ENCODE peak calls at places on chromosomes 3 and 15, in ten cellular contexts. O is H4; L is BJ; B is stimulated activated effector memory CD8-positive, alpha-beta T cell treated with anti-CD3 and anti-CD28 coated beads, Interleukin-12 subunit alpha, Interleukin-12 subunit beta, amount 100 ng/mL, for 72 hours; T is RWPE1; U is WERI-Rb-1; F is progenitor cell of endocrine pancreas; E is memory B cell; Z is brain microvascular endothelial cell; K is activated T-cell treated with anti-CD3 and anti-CD28 coated beads for 1 hour. Y is an unnamed sample.

GRCh38 chr3:52313774-52314188 is 2.3 kb upstream of the DNAH1 start:
- DNase-seq in O (peak), L (no peak), B (no peak), T (no peak), U (no peak), F (no peak), E (peak), Z (peak), K (no peak), Y (peak)

GRCh38 chr3:53803124-53803815 is 42.9 kb downstream of the CHDH start:
- DNase-seq in O (no peak), L (no peak), B (no peak), T (no peak), U (no peak), F (no peak), E (no peak), Z (no peak), K (no peak), Y (peak)

GRCh38 chr3:16884748-16885587 is at the start of gene PLCL2:
- DNase-seq in O (peak), L (no peak), B (peak), T (peak), U (peak), F (peak), E (peak), Z (no peak), K (peak), Y (peak)

GRCh38 chr3:170899455-170899854 is 9.0 kb downstream of the EIF5A2 start:
- DNase-seq in O (no peak), L (no peak), B (no peak), T (no peak), U (no peak), F (no peak), E (no peak), Z (no peak), K (no peak), Y (no peak)

GRCh38 chr3:41102053-41102556 is 97.2 kb upstream of the CTNNB1 start:
- DNase-seq in O (no peak), L (no peak), B (no peak), T (peak), U (no peak), F (no peak), E (no peak), Z (peak), K (no peak), Y (peak)

GRCh38 chr3:55402886-55403605 is 84.1 kb downstream of the WNT5A start:
- DNase-seq in O (no peak), L (no peak), B (no peak), T (no peak), U (no peak), F (no peak), E (no peak), Z (no peak), K (no peak), Y (peak)

GRCh38 chr15:29352402-29352801 is 82.8 kb upstream of the NSMCE3 start:
- DNase-seq in O (no peak), L (no peak), B (no peak), T (no peak), U (no peak), F (no peak), E (no peak), Z (no peak), K (no peak), Y (no peak)

GRCh38 chr3:158488670-158489069 is 82.3 kb upstream of the MLF1 start:
- DNase-seq in O (no peak), L (no peak), B (no peak), T (no peak), U (no peak), F (no peak), E (no peak), Z (no peak), K (no peak), Y (no peak)

GRCh38 chr15:55530861-55531313 is 22.9 kb upstream of the DNAAF4 start:
- DNase-seq in O (peak), L (peak), B (no peak), T (no peak), U (no peak), F (no peak), E (no peak), Z (peak), K (no peak), Y (peak)

GRCh38 chr3:72247645-72248388 is 462.9 kb upstream of the PROK2 start:
- DNase-seq in O (no peak), L (no peak), B (no peak), T (no peak), U (no peak), F (no peak), E (no peak), Z (no peak), K (no peak), Y (no peak)

GRCh38 chr3:43212914-43213611 is 73.3 kb upstream of the SNRK start:
- DNase-seq in O (no peak), L (no peak), B (no peak), T (no peak), U (no peak), F (no peak), E (no peak), Z (no peak), K (no peak), Y (no peak)

GRCh38 chr15:84629033-84629432 is 25.1 kb downstream of the WDR73 start:
- DNase-seq in O (no peak), L (no peak), B (no peak), T (no peak), U (no peak), F (no peak), E (no peak), Z (no peak), K (no peak), Y (no peak)

GRCh38 chr15:66815322-66815721 is 113.3 kb downstream of the SMAD6 start:
- DNase-seq in O (no peak), L (peak), B (no peak), T (peak), U (no peak), F (no peak), E (no peak), Z (peak), K (no peak), Y (no peak)

GRCh38 chr3:129606522-129607390 is at the start of gene PLXND1:
- DNase-seq in O (peak), L (no peak), B (peak), T (peak), U (peak), F (peak), E (no peak), Z (peak), K (no peak), Y (peak)

Y was measured in DMS53.